ENCODE peak calls at places on chromosomes 5 and 9, in four cellular contexts. H is GM12878, L is HepG2, C is K562. W is an unnamed sample.

GRCh38 chr5:56507348-56507930 is 274.3 kb upstream of the ANKRD55 start:
- DNase-seq in H (no peak), L (peak; percentile 80), C (no peak), W (no peak)

GRCh38 chr5:156621719-156622118 is 228.4 kb upstream of the PPP1R2B start:
- DNase-seq in H (no peak), L (no peak), C (no peak), W (no peak)

GRCh38 chr5:17190799-17191391 is 26.5 kb upstream of the BASP1 start:
- DNase-seq in H (no peak), L (no peak), C (no peak), W (no peak)

GRCh38 chr5:23208959-23209431 is 298.4 kb upstream of the PRDM9 start:
- DNase-seq in H (peak; percentile 9), L (peak; percentile 39), C (peak; percentile 29), W (peak; percentile 61)

GRCh38 chr9:91898451-91899433 is 51.3 kb downstream of the ROR2 start:
- DNase-seq in H (no peak), L (peak; percentile 9), C (peak; percentile 74), W (no peak)

GRCh38 chr5:65663804-65664521 is 39.1 kb downstream of the SHLD3 start:
- DNase-seq in H (no peak), L (no peak), C (peak; percentile 23), W (peak; percentile 49)

GRCh38 chr5:14870347-14871083 is 1.1 kb downstream of the ANKH start:
- DNase-seq in H (no peak), L (no peak), C (no peak), W (peak; percentile 16)

GRCh38 chr5:93915142-93915553 is 173.7 kb upstream of the POU5F2 start:
- DNase-seq in H (peak; percentile 5), L (peak; percentile 50), C (peak; percentile 5), W (peak; percentile 39)

GRCh38 chr9:109416135-109416706 is 81.9 kb downstream of the PTPN3 start:
- DNase-seq in H (no peak), L (no peak), C (no peak), W (no peak)

GRCh38 chr5:144385597-144385996 is 214.9 kb downstream of the KCTD16 start:
- DNase-seq in H (no peak), L (no peak), C (no peak), W (no peak)

GRCh38 chr9:130908129-130908877 is 11.7 kb upstream of the QRFP start:
- DNase-seq in H (no peak), L (peak; percentile 45), C (peak; percentile 65), W (no peak)

GRCh38 chr5:16707869-16708192 is 91.0 kb upstream of the RETREG1 start:
- DNase-seq in H (no peak), L (no peak), C (no peak), W (no peak)

GRCh38 chr9:98656536-98656935 is 52.2 kb downstream of the GABBR2 start:
- DNase-seq in H (no peak), L (no peak), C (no peak), W (no peak)

GRCh38 chr5:180684623-180685161 is 35.3 kb upstream of the FLT4 start:
- DNase-seq in H (no peak), L (no peak), C (no peak), W (no peak)

GRCh38 chr5:56053363-56053762 is 58.6 kb upstream of the IL6ST start:
- DNase-seq in H (no peak), L (no peak), C (no peak), W (no peak)

GRCh38 chr9:136331030-136331429 is 3.7 kb downstream of the GPSM1 start:
- DNase-seq in H (no peak), L (no peak), C (no peak), W (no peak)

GRCh38 chr9:76818271-76818670 is 54.0 kb downstream of the PCA3 start:
- DNase-seq in H (no peak), L (peak; percentile 15), C (no peak), W (peak; percentile 26)

GRCh38 chr9:16371306-16371705 is 499.2 kb downstream of the BNC2 start:
- DNase-seq in H (no peak), L (no peak), C (no peak), W (no peak)

GRCh38 chr5:169299651-169300467 is 1.1 kb downstream of the SLIT3 start:
- DNase-seq in H (no peak), L (no peak), C (no peak), W (no peak)

GRCh38 chr5:169296456-169297220 is 4.3 kb downstream of the SLIT3 start:
- DNase-seq in H (no peak), L (no peak), C (no peak), W (no peak)

GRCh38 chr5:169300468-169301385 is at the start of gene SLIT3:
- DNase-seq in H (no peak), L (no peak), C (peak; percentile 39), W (peak; percentile 89)

GRCh38 chr5:169299146-169299545 is 1.8 kb downstream of the SLIT3 start:
- DNase-seq in H (no peak), L (no peak), C (no peak), W (no peak)

GRCh38 chr5:169298193-169298592 is 2.7 kb downstream of the SLIT3 start:
- DNase-seq in H (no peak), L (no peak), C (no peak), W (no peak)
- TF ChIP-seq TARDBP in H (no peak), L (no peak), C (no peak), W (no peak)

DNA sequence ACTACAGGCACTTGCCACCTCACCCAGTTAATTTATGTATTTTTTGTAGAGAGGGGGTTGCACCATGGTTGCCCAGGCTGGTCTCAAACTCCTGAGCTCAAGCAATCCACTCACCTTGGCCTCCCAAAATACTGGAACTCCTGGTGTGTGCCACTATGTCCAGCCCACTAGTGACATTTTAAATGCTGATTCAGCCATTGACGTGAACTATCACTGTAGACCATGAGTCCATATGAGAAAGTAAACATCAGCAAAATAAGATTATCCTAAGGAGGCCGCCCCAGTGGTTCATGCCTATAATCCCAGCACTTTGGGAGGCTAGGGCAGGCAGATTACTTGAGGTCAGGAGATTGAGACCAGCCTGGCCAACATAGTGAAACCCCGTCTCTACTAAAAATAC is 488.1 kb upstream of the EDIL3 start:
- DNase-seq in H (no peak), L (no peak), C (no peak), W (no peak)
- TF ChIP-seq SP1 in H (no peak), L (no peak), C (no peak), W (no peak)

DNA sequence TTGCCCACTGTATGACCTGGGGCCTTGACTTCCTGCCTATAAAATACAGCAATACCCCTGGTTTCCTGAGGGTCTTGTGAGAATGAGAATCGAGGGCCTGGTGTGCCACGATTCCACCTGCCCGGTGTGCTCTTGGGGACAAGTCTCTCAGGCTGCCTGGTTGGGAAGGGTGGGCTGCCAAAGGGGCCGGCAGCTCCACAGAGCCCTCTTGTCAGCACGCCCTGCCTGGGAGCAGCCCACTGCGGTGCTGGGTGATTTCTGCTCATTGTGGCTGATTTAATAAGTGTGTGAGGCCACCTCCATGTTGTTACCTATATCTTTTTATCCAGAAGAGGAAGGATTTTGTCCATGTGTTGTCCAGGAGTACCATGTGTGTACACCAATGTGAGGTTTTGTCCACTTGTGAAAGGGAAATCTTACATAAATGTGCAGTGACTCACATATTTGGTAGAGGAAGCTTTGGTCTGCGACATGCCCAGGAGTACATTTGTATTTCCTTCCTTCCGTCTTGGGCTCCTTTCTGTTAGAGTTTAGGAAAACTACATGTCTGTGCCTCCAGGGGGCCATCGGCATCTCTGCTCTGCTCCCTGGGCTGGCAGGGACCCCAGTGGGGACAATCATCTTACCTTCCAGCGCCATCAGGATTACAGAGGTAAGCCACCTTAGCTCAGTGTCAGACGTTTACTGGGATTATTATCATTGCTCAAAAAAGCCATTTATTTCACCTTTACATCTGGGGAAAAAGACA is 108.6 kb downstream of the PHF2 start:
- DNase-seq in H (no peak), L (no peak), C (peak; percentile 53), W (peak; percentile 17)
- TF ChIP-seq FOXK2 in H (no peak), L (no peak), C (no peak), W (no peak)

GRCh38 chr5:113215401-113216060 is 219.3 kb downstream of the TSSK1B start:
- DNase-seq in H (no peak), L (no peak), C (no peak), W (no peak)

GRCh38 chr5:113214026-113214425 is 220.8 kb downstream of the TSSK1B start:
- DNase-seq in H (no peak), L (no peak), C (no peak), W (no peak)

GRCh38 chr5:113213551-113213971 is 221.2 kb downstream of the TSSK1B start:
- DNase-seq in H (no peak), L (no peak), C (no peak), W (no peak)

GRCh38 chr5:113216545-113216944 is 218.2 kb downstream of the TSSK1B start:
- DNase-seq in H (no peak), L (no peak), C (no peak), W (no peak)

GRCh38 chr5:113214606-113215323 is 220.0 kb downstream of the TSSK1B start:
- DNase-seq in H (no peak), L (no peak), C (no peak), W (no peak)
- TF ChIP-seq TARDBP in H (no peak), L (no peak), C (no peak), W (no peak)

GRCh38 chr5:31156761-31157160 is 36.7 kb upstream of the CDH6 start:
- DNase-seq in H (no peak), L (no peak), C (no peak), W (no peak)

GRCh38 chr5:31158686-31159085 is 34.8 kb upstream of the CDH6 start:
- DNase-seq in H (no peak), L (no peak), C (no peak), W (no peak)

GRCh38 chr5:31157719-31158118 is 35.8 kb upstream of the CDH6 start:
- DNase-seq in H (no peak), L (no peak), C (no peak), W (no peak)

GRCh38 chr5:31149072-31149471 is 44.4 kb upstream of the CDH6 start:
- DNase-seq in H (no peak), L (no peak), C (no peak), W (no peak)

DNA sequence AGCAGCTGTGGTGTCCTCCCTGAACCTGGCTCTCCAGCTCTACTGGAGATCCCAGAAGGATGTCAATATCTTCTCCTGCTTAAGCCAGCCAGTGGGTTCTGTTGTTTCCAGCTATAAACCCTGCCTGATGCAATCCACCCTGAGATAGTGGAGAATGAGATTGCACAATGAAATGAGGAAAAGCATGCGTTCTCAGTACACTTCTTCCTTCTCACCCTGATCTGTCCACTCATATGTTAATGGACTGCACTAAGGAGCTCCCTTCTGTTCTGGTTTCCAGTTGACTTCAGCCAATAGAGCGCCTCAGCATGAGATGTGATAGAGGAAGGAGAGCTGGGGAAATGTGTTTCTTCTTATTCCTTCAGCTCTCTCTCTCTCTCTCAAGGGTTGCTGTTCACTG is 40.0 kb upstream of the CDH6 start:
- DNase-seq in H (no peak), L (no peak), C (no peak), W (no peak)
- TF ChIP-seq SP1 in H (no peak), L (no peak), C (no peak), W (no peak)

GRCh38 chr5:27328480-27328879 is 290.1 kb upstream of the CDH9 start:
- DNase-seq in H (no peak), L (peak; percentile 2), C (no peak), W (no peak)
- TF ChIP-seq FOXK2 in H (no peak), L (no peak), C (no peak), W (no peak)

W was measured in HEK293T.